ENCODE peak calls at places on chromosome 12, in nine cellular contexts. C is mucosa of descending colon, L is right atrium auricular region, U is neural progenitor cell, T is coronary artery, I is heart right ventricle, P is psoas muscle, N is astrocyte of the spinal cord, G is HFF-Myc. J is an unnamed sample.

GRCh38 chr12:64729909-64730584 is 29.2 kb downstream of the GNS start:
- DNase-seq in C (no peak), L (no peak), U (no peak), T (no peak), I (no peak), P (no peak), N (no peak), G (no peak), J (no peak)

GRCh38 chr12:89244536-89244935 is 107.8 kb downstream of the DUSP6 start:
- DNase-seq in C (no peak), L (no peak), U (no peak), T (no peak), I (no peak), P (no peak), N (no peak), G (no peak), J (no peak)

GRCh38 chr12:45303955-45304354 is 88.1 kb downstream of the ANO6 start:
- DNase-seq in C (no peak), L (no peak), U (no peak), T (no peak), I (no peak), P (no peak), N (no peak), G (no peak), J (no peak)

GRCh38 chr12:121405211-121405610 is 5.3 kb downstream of the RNF34 start:
- DNase-seq in C (no peak), L (no peak), U (no peak), T (no peak), I (no peak), P (no peak), N (no peak), G (no peak), J (no peak)

GRCh38 chr12:131087991-131088700 is 134.4 kb downstream of the ADGRD1 start:
- DNase-seq in C (peak), L (peak), U (no peak), T (peak), I (no peak), P (peak), N (no peak), G (no peak), J (no peak)

GRCh38 chr12:101654442-101654841 is 43.0 kb upstream of the CHPT1 start:
- DNase-seq in C (no peak), L (no peak), U (no peak), T (no peak), I (no peak), P (no peak), N (no peak), G (no peak), J (no peak)

GRCh38 chr12:96177013-96177412 is 17.2 kb upstream of the ELK3 start:
- DNase-seq in C (no peak), L (no peak), U (no peak), T (no peak), I (no peak), P (no peak), N (peak), G (no peak), J (no peak)

GRCh38 chr12:115132145-115132544 is 448.2 kb upstream of the TBX3 start:
- DNase-seq in C (no peak), L (no peak), U (no peak), T (no peak), I (no peak), P (no peak), N (no peak), G (no peak), J (no peak)

GRCh38 chr12:67747869-67748760 is 99.6 kb downstream of the DYRK2 start:
- DNase-seq in C (peak), L (no peak), U (no peak), T (no peak), I (no peak), P (peak), N (peak), G (no peak), J (no peak)

GRCh38 chr12:2248901-2249381 is 196.2 kb downstream of the CACNA1C start:
- DNase-seq in C (no peak), L (no peak), U (no peak), T (no peak), I (no peak), P (no peak), N (no peak), G (no peak), J (no peak)

GRCh38 chr12:11621797-11622423 is 27.6 kb upstream of the ETV6 start:
- DNase-seq in C (no peak), L (no peak), U (no peak), T (no peak), I (peak), P (no peak), N (no peak), G (no peak), J (no peak)

GRCh38 chr12:24596768-24597388 is 352.0 kb downstream of the BCAT1 start:
- DNase-seq in C (no peak), L (no peak), U (peak), T (no peak), I (no peak), P (no peak), N (peak), G (no peak), J (no peak)

GRCh38 chr12:62998454-62998853 is 63.5 kb upstream of the PPM1H start:
- DNase-seq in C (no peak), L (no peak), U (no peak), T (no peak), I (no peak), P (no peak), N (no peak), G (no peak), J (no peak)

GRCh38 chr12:12323606-12324005 is 26.4 kb downstream of the MANSC1 start:
- DNase-seq in C (no peak), L (no peak), U (no peak), T (no peak), I (no peak), P (no peak), N (no peak), G (no peak), J (no peak)

DNA sequence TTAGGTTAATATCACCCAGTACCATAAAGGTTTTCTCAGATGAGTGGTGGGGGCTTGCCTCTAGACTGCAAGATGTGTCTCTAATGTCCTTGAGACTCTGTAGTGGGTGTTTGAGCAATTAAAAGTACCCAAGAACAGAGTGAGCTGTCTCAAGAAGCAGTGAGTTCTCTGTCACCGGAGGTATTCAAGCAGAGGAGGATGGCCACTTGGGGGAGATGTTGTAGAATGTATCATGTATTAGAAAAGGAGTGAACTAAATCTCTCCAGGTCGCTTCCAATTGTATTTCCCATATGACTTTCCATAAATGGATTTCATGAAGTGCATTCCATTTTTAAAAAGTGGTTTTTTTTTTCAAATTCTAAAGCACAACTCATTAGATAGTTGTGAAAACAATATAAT is 35.0 kb downstream of the SLC17A8 start:
- DNase-seq in C (no peak), L (no peak), U (no peak), T (no peak), I (no peak), P (no peak), N (no peak), G (no peak), J (no peak)
- TF ChIP-seq CTCF in C (no peak), L (peak), U (peak), T (no peak), I (peak), P (no peak), N (no peak), G (no peak), J (no peak)

DNA sequence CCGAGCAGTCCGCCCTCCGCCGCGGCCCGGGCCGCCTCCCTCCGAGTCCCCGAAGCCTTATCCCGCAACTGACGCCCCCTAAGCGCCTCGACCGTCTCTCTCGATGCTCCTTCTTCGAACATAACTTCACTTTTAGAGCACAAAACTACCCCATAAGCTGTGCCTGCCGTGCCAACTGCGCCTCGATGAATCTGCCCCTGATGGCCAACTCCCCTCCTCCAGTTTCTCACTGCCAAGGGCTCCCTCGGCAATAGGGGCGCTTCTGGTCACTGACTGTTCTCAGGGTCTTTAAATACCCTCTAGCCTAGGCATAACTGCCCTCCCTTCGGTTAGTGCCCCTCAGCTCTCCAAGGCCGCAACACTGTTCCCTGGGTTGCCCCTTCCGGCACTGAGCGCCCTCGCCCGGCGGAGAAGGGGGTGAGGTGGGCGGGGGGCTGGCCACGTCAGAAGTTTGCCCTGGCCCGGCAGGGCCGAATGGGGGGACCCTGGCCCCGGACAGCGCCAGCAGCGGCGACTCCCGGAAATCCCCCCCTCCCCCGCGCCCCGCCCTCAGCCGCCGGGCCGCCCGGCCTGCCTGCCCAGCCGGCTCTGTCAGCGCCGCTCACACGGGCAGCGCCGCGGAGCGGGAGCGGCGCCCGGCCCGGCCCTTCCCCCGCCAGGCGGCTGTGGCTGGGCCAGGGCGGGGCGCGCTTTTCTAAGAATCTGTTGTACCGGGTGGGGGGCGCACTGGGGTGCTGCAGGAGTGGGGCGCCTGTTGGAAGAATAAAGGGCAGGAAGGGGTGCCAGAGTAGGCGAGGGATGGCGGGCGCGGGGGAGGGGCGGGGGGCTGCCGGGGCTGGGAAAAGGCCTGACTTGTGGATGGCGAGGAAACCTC is 10.6 kb downstream of the RARG start:
- DNase-seq in C (peak), L (no peak), U (peak), T (peak), I (peak), P (peak), N (peak), G (no peak), J (peak)
- TF ChIP-seq CTCF in C (no peak), L (no peak), U (peak), T (no peak), I (peak), P (no peak), N (peak), G (no peak), J (no peak)

GRCh38 chr12:94561943-94562411 is 88.4 kb downstream of the TMCC3 start:
- DNase-seq in C (no peak), L (no peak), U (no peak), T (no peak), I (peak), P (peak), N (peak), G (no peak), J (no peak)
- TF ChIP-seq CTCF in C (no peak), L (no peak), U (no peak), T (no peak), I (no peak), P (no peak), N (no peak), G (no peak), J (no peak)

GRCh38 chr12:57430117-57430930 is 519 bp downstream of the R3HDM2 start:
- DNase-seq in C (peak), L (no peak), U (no peak), T (peak), I (peak), P (peak), N (peak), G (no peak), J (peak)
- TF ChIP-seq CTCF in C (no peak), L (peak), U (peak), T (no peak), I (peak), P (peak), N (no peak), G (no peak), J (no peak)

DNA sequence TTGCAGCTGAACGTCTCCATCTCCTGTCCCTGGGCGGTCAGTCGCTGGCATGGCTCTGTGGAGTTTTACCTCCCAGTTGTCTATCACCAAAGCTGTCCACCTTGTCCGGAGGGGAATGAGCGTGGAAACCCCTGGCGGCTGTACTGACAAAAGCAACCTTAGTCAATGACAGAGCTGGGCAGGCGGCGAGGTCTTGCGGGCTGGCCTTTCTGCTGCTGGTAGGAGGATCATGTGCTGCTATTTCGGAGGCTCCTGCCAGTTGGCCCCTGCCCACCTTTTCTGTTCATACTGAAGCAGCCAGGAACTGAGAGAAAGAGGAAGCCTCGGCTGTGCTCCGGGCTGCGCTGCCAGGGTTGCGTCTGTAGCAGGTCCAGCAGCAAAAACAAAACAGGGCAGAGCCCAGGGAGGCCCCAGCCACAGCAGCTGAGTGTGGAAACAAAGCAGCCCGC is 57.7 kb downstream of the HMGA2 start:
- DNase-seq in C (peak), L (peak), U (peak), T (peak), I (peak), P (peak), N (peak), G (no peak), J (peak)
- TF ChIP-seq CTCF in C (no peak), L (peak), U (peak), T (no peak), I (peak), P (peak), N (peak), G (peak), J (no peak)

DNA sequence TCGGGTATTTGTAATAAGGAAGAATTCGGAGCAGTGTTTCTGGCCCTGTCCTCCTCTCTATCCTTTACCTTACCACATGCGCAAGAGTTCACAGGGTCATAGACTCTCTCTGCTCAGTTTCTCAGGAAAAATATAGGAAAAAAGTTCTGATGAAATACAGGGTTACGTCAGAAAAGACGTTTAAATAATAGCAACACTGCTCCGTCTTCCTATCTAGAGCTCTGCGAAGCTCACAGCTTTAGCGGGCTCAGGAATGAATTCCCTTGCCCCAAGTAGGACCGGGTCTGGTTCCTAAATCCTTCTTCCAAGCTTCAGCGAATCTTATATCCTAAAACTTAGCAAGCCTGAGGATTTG is 365 bp downstream of the CCDC59 start:
- DNase-seq in C (no peak), L (no peak), U (no peak), T (no peak), I (no peak), P (no peak), N (no peak), G (no peak), J (no peak)
- TF ChIP-seq CTCF in C (no peak), L (no peak), U (no peak), T (no peak), I (no peak), P (no peak), N (no peak), G (no peak), J (no peak)

GRCh38 chr12:106910202-106910601 is 45.5 kb upstream of the TMEM263 start:
- DNase-seq in C (no peak), L (no peak), U (no peak), T (no peak), I (no peak), P (no peak), N (no peak), G (no peak), J (no peak)

GRCh38 chr12:106908561-106908960 is 47.1 kb upstream of the TMEM263 start:
- DNase-seq in C (no peak), L (no peak), U (no peak), T (no peak), I (no peak), P (no peak), N (no peak), G (no peak), J (no peak)

GRCh38 chr12:106907846-106908245 is 47.9 kb upstream of the TMEM263 start:
- DNase-seq in C (no peak), L (no peak), U (no peak), T (no peak), I (no peak), P (no peak), N (no peak), G (no peak), J (no peak)

GRCh38 chr12:106906715-106907114 is 49.0 kb upstream of the TMEM263 start:
- DNase-seq in C (no peak), L (no peak), U (no peak), T (no peak), I (no peak), P (no peak), N (no peak), G (no peak), J (no peak)

GRCh38 chr12:106907411-106907810 is 48.3 kb upstream of the TMEM263 start:
- DNase-seq in C (no peak), L (no peak), U (no peak), T (no peak), I (no peak), P (no peak), N (no peak), G (no peak), J (no peak)
- TF ChIP-seq CTCF in C (no peak), L (no peak), U (no peak), T (no peak), I (no peak), P (no peak), N (no peak), G (peak), J (no peak)

DNA sequence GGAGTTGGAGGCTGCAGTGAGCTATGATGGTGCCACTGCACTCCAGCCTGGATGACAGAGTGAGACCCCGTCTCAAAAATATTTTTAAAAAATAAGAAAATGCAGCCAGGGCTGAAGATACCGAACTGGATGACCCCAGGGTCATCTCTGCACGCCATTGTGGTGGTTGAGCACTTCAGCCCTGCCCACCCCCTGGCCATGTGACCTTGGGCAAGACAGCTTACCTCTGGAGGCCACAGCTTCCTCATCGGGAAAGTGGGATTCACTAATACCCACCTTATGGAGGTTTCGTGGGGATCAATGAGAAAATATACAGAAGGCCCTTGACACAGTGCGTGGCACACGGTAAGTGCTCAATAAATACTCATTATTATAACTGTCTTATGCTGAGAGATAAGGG is 25.5 kb downstream of the MVK start:
- DNase-seq in C (no peak), L (no peak), U (no peak), T (no peak), I (no peak), P (no peak), N (no peak), G (no peak), J (no peak)
- TF ChIP-seq CTCF in C (no peak), L (no peak), U (no peak), T (no peak), I (no peak), P (no peak), N (no peak), G (no peak), J (no peak)

J was measured in endothelial cell.